ENCODE peak calls at places on chromosomes 2 and 18, in six cellular contexts. W is HT1080, K is Caki2, L is RCC 7860, E is G401, S is T-helper 17 cell. M is an unnamed sample.

GRCh38 chr2:234823877-234824376 is 127.9 kb upstream of the SH3BP4 start:
- DNase-seq in W (peak; percentile 74), K (peak; percentile 96), L (peak; percentile 95), E (no peak), S (no peak), M (no peak)

GRCh38 chr2:203951366-203951902 is 14.9 kb downstream of the ICOS start:
- DNase-seq in W (no peak), K (no peak), L (no peak), E (no peak), S (peak; percentile 23), M (no peak)

GRCh38 chr2:178072383-178073301 is at the start of gene PDE11A:
- DNase-seq in W (peak; percentile 89), K (peak; percentile 89), L (peak; percentile 87), E (peak; percentile 32), S (no peak), M (no peak)

GRCh38 chr2:16103614-16104344 is 163.4 kb downstream of the MYCN start:
- DNase-seq in W (no peak), K (no peak), L (no peak), E (no peak), S (no peak), M (no peak)

GRCh38 chr18:24494586-24494985 is 34.1 kb downstream of the HRH4 start:
- DNase-seq in W (no peak), K (no peak), L (no peak), E (no peak), S (no peak), M (no peak)

GRCh38 chr2:1152375-1152774 is 201.7 kb downstream of the SNTG2 start:
- DNase-seq in W (no peak), K (no peak), L (no peak), E (no peak), S (no peak), M (no peak)

GRCh38 chr2:222733846-222734689 is 62.6 kb downstream of the MOGAT1 start:
- DNase-seq in W (no peak), K (no peak), L (no peak), E (no peak), S (no peak), M (no peak)

GRCh38 chr2:61759718-61760117 is 94.1 kb downstream of the FAM161A start:
- DNase-seq in W (peak; percentile 78), K (no peak), L (no peak), E (no peak), S (no peak), M (no peak)

GRCh38 chr18:45312727-45313126 is 302.5 kb upstream of the SLC14A2 start:
- DNase-seq in W (no peak), K (no peak), L (no peak), E (no peak), S (no peak), M (no peak)

GRCh38 chr2:229445501-229446294 is 174.6 kb upstream of the PID1 start:
- DNase-seq in W (no peak), K (peak; percentile 10), L (no peak), E (peak; percentile 48), S (no peak), M (no peak)

GRCh38 chr18:56995579-56996194 is 151.2 kb upstream of the BOD1L2 start:
- DNase-seq in W (no peak), K (no peak), L (no peak), E (no peak), S (no peak), M (no peak)

GRCh38 chr2:29024882-29025430 is 43.9 kb downstream of the TOGARAM2 start:
- DNase-seq in W (no peak), K (no peak), L (no peak), E (no peak), S (no peak), M (no peak)

GRCh38 chr2:111196435-111196834 is 75.7 kb downstream of the BCL2L11 start:
- DNase-seq in W (no peak), K (no peak), L (no peak), E (no peak), S (no peak), M (no peak)

GRCh38 chr2:174662459-174662858 is 64.9 kb upstream of the WIPF1 start:
- DNase-seq in W (peak; percentile 78), K (no peak), L (peak; percentile 54), E (no peak), S (no peak), M (no peak)

GRCh38 chr2:65943099-65943786 is 491.7 kb upstream of the MEIS1 start:
- DNase-seq in W (peak; percentile 36), K (no peak), L (no peak), E (no peak), S (no peak), M (no peak)

GRCh38 chr2:20348542-20348941 is 2.1 kb downstream of the PUM2 start:
- DNase-seq in W (no peak), K (no peak), L (no peak), E (no peak), S (no peak), M (no peak)

GRCh38 chr2:225207471-225207870 is 165.2 kb upstream of the DOCK10 start:
- DNase-seq in W (no peak), K (no peak), L (no peak), E (no peak), S (no peak), M (no peak)

GRCh38 chr2:46117379-46117778 is 179.8 kb upstream of the EPAS1 start:
- DNase-seq in W (peak; percentile 87), K (no peak), L (peak; percentile 20), E (no peak), S (no peak), M (no peak)

GRCh38 chr2:230939691-230940475 is 14.8 kb upstream of the GPR55 start:
- DNase-seq in W (no peak), K (no peak), L (no peak), E (no peak), S (no peak), M (no peak)

GRCh38 chr2:163717993-163718680 is 17.7 kb downstream of the FIGN start:
- DNase-seq in W (no peak), K (no peak), L (no peak), E (no peak), S (no peak), M (no peak)

GRCh38 chr2:209830722-209831465 is 59.3 kb downstream of the UNC80 start:
- DNase-seq in W (no peak), K (no peak), L (no peak), E (no peak), S (no peak), M (no peak)

GRCh38 chr2:227568852-227569169 is 29.9 kb upstream of the SCYGR2 start:
- DNase-seq in W (no peak), K (no peak), L (no peak), E (no peak), S (no peak), M (no peak)

GRCh38 chr2:53970095-53970897 is 497 bp downstream of the PSME4 start:
- DNase-seq in W (peak; percentile 36), K (peak; percentile 58), L (no peak), E (peak; percentile 33), S (no peak), M (no peak)

GRCh38 chr2:218820746-218821369 is 10.7 kb downstream of the PRKAG3 start:
- DNase-seq in W (no peak), K (no peak), L (no peak), E (no peak), S (no peak), M (no peak)

GRCh38 chr2:200455958-200456421 is 53.9 kb downstream of the KCTD18 start:
- DNase-seq in W (peak; percentile 26), K (peak; percentile 64), L (peak; percentile 80), E (no peak), S (no peak), M (no peak)

GRCh38 chr2:84938194-84938879 is 32.6 kb upstream of the KCMF1 start:
- DNase-seq in W (peak; percentile 67), K (no peak), L (peak; percentile 31), E (no peak), S (no peak), M (no peak)

GRCh38 chr2:239165206-239165831 is 235.5 kb downstream of the HDAC4 start:
- DNase-seq in W (no peak), K (no peak), L (no peak), E (peak; percentile 44), S (peak; percentile 4), M (no peak)

GRCh38 chr18:62009521-62009920 is 116.7 kb upstream of the RNF152 start:
- DNase-seq in W (no peak), K (no peak), L (no peak), E (no peak), S (no peak), M (no peak)

GRCh38 chr2:120743657-120744056 is 8.0 kb downstream of the GLI2 start:
- DNase-seq in W (no peak), K (no peak), L (no peak), E (no peak), S (no peak), M (no peak)

GRCh38 chr2:169782513-169782912 is 16.2 kb upstream of the SSB start:
- DNase-seq in W (no peak), K (no peak), L (no peak), E (no peak), S (no peak), M (no peak)

GRCh38 chr2:26039603-26040367 is 5.9 kb downstream of the RAB10 start:
- DNase-seq in W (no peak), K (no peak), L (no peak), E (no peak), S (no peak), M (no peak)

GRCh38 chr2:200861617-200862016 is 2.8 kb downstream of the CLK1 start:
- DNase-seq in W (no peak), K (no peak), L (no peak), E (no peak), S (no peak), M (no peak)

GRCh38 chr2:151946856-151947523 is 118.8 kb upstream of the ARL5A start:
- DNase-seq in W (no peak), K (no peak), L (no peak), E (peak; percentile 86), S (no peak), M (no peak)

GRCh38 chr2:101883860-101884259 is 107.9 kb upstream of the IL1R2 start:
- DNase-seq in W (peak; percentile 39), K (peak; percentile 30), L (peak; percentile 62), E (no peak), S (no peak), M (no peak)

GRCh38 chr2:27051902-27052645 is 606 bp downstream of the AGBL5 start:
- DNase-seq in W (peak; percentile 17), K (no peak), L (no peak), E (no peak), S (no peak), M (no peak)

GRCh38 chr2:67561411-67561965 is 164.4 kb downstream of the ETAA1 start:
- DNase-seq in W (peak; percentile 88), K (peak; percentile 95), L (peak; percentile 99), E (no peak), S (no peak), M (no peak)

GRCh38 chr18:26429535-26429934 is 118.8 kb downstream of the KCTD1 start:
- DNase-seq in W (peak; percentile 80), K (peak; percentile 57), L (peak; percentile 54), E (no peak), S (no peak), M (no peak)

GRCh38 chr2:124609667-124610066 is 584.6 kb downstream of the CNTNAP5 start:
- DNase-seq in W (no peak), K (no peak), L (no peak), E (no peak), S (no peak), M (no peak)

GRCh38 chr18:26436176-26437031 is 111.9 kb downstream of the KCTD1 start:
- DNase-seq in W (peak; percentile 80), K (peak; percentile 41), L (no peak), E (no peak), S (no peak), M (no peak)

M was measured in CD4-positive, alpha-beta T cell.